ENCODE peak calls at places on chromosome 22, in four cellular contexts. I is A549, X is K562, K is HepG2. R is an unnamed sample.

GRCh38 chr22:23305922-23306374 is 125.6 kb downstream of the BCR start:
- DNase-seq in I (no peak), X (no peak), K (no peak), R (no peak)

GRCh38 chr22:40436460-40437431 is 66.4 kb downstream of the SGSM3 start:
- DNase-seq in I (peak; percentile 70), X (peak; percentile 66), K (peak; percentile 41), R (no peak)

GRCh38 chr22:40176921-40177737 is 596 bp upstream of the TNRC6B start:
- DNase-seq in I (peak; percentile 49), X (peak; percentile 60), K (peak; percentile 87), R (peak; percentile 57)

GRCh38 chr22:20751185-20751851 is 22.6 kb upstream of the SERPIND1 start:
- DNase-seq in I (no peak), X (no peak), K (no peak), R (peak; percentile 70)

GRCh38 chr22:47456031-47456430 is 693.6 kb downstream of the TBC1D22A start:
- DNase-seq in I (no peak), X (no peak), K (no peak), R (no peak)

GRCh38 chr22:43392385-43392989 is 19.3 kb upstream of the MPPED1 start:
- DNase-seq in I (no peak), X (no peak), K (no peak), R (no peak)

GRCh38 chr22:31248138-31248745 is 36.1 kb downstream of the LIMK2 start:
- DNase-seq in I (no peak), X (peak; percentile 73), K (no peak), R (peak; percentile 80)

GRCh38 chr22:40451230-40451629 is 80.8 kb downstream of the SGSM3 start:
- DNase-seq in I (no peak), X (no peak), K (no peak), R (no peak)

GRCh38 chr22:42376721-42377177 is 55.5 kb downstream of the NFAM1 start:
- DNase-seq in I (no peak), X (peak; percentile 37), K (no peak), R (peak; percentile 65)

GRCh38 chr22:43553451-43554258 is 141.8 kb downstream of the MPPED1 start:
- DNase-seq in I (no peak), X (no peak), K (no peak), R (no peak)

GRCh38 chr22:18954333-18954732 is 18.2 kb upstream of the PRODH start:
- DNase-seq in I (peak; percentile 52), X (peak; percentile 77), K (peak; percentile 18), R (peak; percentile 87)

GRCh38 chr22:35783943-35784614 is 66.4 kb downstream of the APOL5 start:
- DNase-seq in I (peak; percentile 73), X (no peak), K (no peak), R (no peak)

GRCh38 chr22:32531955-32532818 is 57.6 kb downstream of the FBXO7 start:
- DNase-seq in I (no peak), X (peak; percentile 69), K (peak; percentile 87), R (peak; percentile 82)

GRCh38 chr22:49241174-49241851 is 586.4 kb downstream of the BRD1 start:
- DNase-seq in I (no peak), X (no peak), K (no peak), R (no peak)

GRCh38 chr22:49240016-49240380 is 587.7 kb downstream of the BRD1 start:
- DNase-seq in I (no peak), X (no peak), K (no peak), R (no peak)

GRCh38 chr22:49239264-49240015 is 588.2 kb downstream of the BRD1 start:
- DNase-seq in I (no peak), X (no peak), K (no peak), R (no peak)

GRCh38 chr22:49242480-49242879 is 585.2 kb downstream of the BRD1 start:
- DNase-seq in I (no peak), X (no peak), K (no peak), R (no peak)

GRCh38 chr22:49240472-49240871 is 587.2 kb downstream of the BRD1 start:
- DNase-seq in I (no peak), X (no peak), K (no peak), R (no peak)
- TF ChIP-seq NR3C1 in I (no peak), X (no peak), K (no peak), R (no peak)

GRCh38 chr22:36925388-36926290 is 12.2 kb downstream of the CSF2RB start:
- DNase-seq in I (no peak), X (no peak), K (no peak), R (no peak)

GRCh38 chr22:36923458-36923784 is 10.0 kb downstream of the CSF2RB start:
- DNase-seq in I (no peak), X (no peak), K (no peak), R (no peak)

GRCh38 chr22:36922097-36922608 is 8.7 kb downstream of the CSF2RB start:
- DNase-seq in I (no peak), X (no peak), K (no peak), R (no peak)

GRCh38 chr22:36922752-36923457 is 9.5 kb downstream of the CSF2RB start:
- DNase-seq in I (no peak), X (no peak), K (no peak), R (no peak)

DNA sequence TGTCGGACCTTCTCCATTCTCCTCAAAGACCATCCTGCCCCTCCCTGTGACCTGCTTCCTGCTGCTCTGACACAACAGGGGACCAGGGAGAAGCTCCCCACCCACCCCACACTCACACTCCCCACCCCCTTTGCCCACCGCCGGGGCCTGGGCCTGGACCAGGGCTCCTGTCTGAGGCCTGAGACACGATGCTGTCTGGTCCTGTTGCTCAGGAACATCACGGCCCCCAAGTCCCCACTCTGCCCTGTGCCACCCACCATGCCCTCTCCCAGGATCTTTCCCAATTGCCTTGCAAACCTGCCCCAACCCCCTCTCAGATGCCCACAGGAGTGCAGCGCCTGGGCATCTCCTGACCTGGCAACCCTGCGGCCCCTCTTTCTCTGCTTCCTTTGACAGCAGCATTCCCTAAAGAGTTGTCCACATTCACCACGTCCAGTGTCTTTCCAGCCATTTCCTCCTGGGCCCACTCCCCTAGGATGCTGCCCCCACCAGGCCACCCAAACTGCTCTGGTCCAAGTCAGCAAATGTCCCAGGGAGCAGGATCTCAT is 10.8 kb downstream of the CSF2RB start:
- DNase-seq in I (no peak), X (no peak), K (no peak), R (no peak)
- TF ChIP-seq NR3C1 in I (no peak), X (no peak), K (no peak), R (no peak)

GRCh38 chr22:38244106-38244505 is 28.7 kb downstream of the TMEM184B start:
- DNase-seq in I (no peak), X (no peak), K (no peak), R (no peak)
- TF ChIP-seq NR3C1 in I (no peak), X (no peak), K (no peak), R (no peak)

GRCh38 chr22:24465975-24466374 is 29.2 kb upstream of the UPB1 start:
- DNase-seq in I (no peak), X (no peak), K (no peak), R (no peak)

GRCh38 chr22:24471570-24471969 is 23.6 kb upstream of the UPB1 start:
- DNase-seq in I (no peak), X (no peak), K (no peak), R (no peak)

GRCh38 chr22:24467340-24467739 is 27.8 kb upstream of the UPB1 start:
- DNase-seq in I (no peak), X (no peak), K (no peak), R (no peak)

GRCh38 chr22:24465566-24465965 is 29.6 kb upstream of the UPB1 start:
- DNase-seq in I (peak; percentile 14), X (peak; percentile 20), K (peak; percentile 24), R (no peak)

GRCh38 chr22:24466831-24467249 is 28.3 kb upstream of the UPB1 start:
- DNase-seq in I (peak; percentile 17), X (peak; percentile 27), K (no peak), R (no peak)
- TF ChIP-seq NR3C1 in I (no peak), X (no peak), K (no peak), R (no peak)

GRCh38 chr22:26713823-26714449 is 56.5 kb downstream of the MIAT start:
- DNase-seq in I (peak; percentile 23), X (no peak), K (peak; percentile 5), R (no peak)
- TF ChIP-seq NR3C1 in I (no peak), X (no peak), K (no peak), R (no peak)

DNA sequence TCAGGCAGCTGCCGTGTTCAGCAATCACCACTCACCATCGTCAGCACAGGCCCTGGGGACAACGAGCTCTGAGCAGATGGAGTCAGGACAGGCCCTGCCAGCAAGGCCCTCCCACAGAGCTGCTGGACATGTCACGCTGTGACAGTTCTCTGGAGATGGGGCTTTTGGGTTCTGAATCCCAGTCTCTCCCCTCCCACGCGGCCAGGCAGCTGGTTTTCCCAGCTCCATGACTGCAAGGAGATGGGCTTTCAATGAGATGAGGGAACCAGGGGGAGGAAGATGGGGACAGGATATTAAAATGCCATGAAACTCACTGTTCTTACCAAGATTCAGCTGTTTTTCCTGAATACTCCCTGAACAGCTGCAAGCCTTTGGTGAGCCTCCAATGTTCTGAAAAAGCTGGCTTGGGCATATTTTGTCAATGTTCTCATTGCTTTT is 305.9 kb downstream of the BRD1 start:
- DNase-seq in I (no peak), X (no peak), K (no peak), R (no peak)
- TF ChIP-seq NR3C1 in I (no peak), X (no peak), K (no peak), R (no peak)

GRCh38 chr22:29302402-29302680 is 4.1 kb upstream of the GAS2L1 start:
- DNase-seq in I (no peak), X (no peak), K (no peak), R (no peak)

GRCh38 chr22:29300467-29300806 is 6.0 kb upstream of the GAS2L1 start:
- DNase-seq in I (no peak), X (no peak), K (no peak), R (no peak)

GRCh38 chr22:29300807-29301601 is 5.4 kb upstream of the GAS2L1 start:
- DNase-seq in I (no peak), X (no peak), K (no peak), R (no peak)

GRCh38 chr22:29301716-29302401 is 4.6 kb upstream of the GAS2L1 start:
- DNase-seq in I (no peak), X (no peak), K (no peak), R (no peak)

DNA sequence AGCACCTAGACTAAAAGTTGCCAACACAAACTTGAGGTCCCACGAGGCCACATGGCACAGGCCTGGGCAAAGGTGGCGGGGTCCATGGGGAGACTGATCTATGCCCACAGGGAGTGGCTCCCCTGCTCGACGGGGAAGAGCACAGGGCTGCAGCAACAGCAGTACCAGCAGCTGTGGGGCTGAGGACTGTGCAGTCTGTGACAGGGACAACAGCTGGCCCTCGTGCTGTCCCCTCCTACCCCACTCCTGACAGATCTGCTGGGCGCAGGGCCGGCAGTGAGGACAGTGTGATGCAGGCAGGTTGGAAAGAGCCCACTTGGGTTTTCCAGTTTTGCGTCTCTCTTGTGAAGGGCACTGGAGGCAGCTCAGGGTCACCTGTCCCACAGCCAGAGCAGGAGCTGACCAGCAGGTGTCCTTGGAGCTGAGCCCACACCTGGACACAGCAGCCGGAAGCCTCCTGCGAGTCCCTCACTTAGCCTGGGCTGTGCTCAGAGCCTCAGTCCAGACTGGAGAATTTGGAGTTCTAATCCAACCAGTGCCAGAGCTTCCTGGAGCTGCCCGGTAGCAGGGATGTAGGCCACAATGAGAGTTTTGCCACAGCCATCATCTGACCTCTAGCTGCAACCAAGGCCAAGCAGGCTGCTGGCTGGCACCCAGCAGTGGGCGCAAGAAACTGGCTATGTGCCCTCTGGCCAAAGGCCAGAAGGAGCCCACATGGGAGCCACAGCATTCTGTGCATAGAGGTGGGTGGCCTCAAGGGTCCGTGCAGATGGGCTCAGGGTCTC is 3.6 kb upstream of the GAS2L1 start:
- DNase-seq in I (no peak), X (no peak), K (no peak), R (no peak)
- TF ChIP-seq NR3C1 in I (no peak), X (no peak), K (no peak), R (no peak)